ENCODE peak calls at places on chromosomes 5 and 9, in six cellular contexts. Z, H, V, E, O and G are unnamed samples.

GRCh38 chr9:27933210-27934062 is 360.2 kb upstream of the C9orf72 start:
- DNase-seq in Z (no peak), H (no peak), V (no peak), E (no peak), O (no peak), G (no peak)

GRCh38 chr5:63008195-63008594 is 429.6 kb downstream of the LRRC70 start:
- DNase-seq in Z (no peak), H (no peak), V (no peak), E (no peak), O (no peak), G (no peak)

GRCh38 chr5:93359296-93359957 is 221.6 kb downstream of the NR2F1-AS1 start:
- DNase-seq in Z (peak; percentile 16), H (no peak), V (no peak), E (no peak), O (peak; percentile 98), G (no peak)

GRCh38 chr5:8766448-8766847 is 779.4 kb downstream of the SEMA5A start:
- DNase-seq in Z (no peak), H (no peak), V (no peak), E (no peak), O (no peak), G (no peak)

GRCh38 chr5:32217886-32218396 is 43.8 kb upstream of the GOLPH3 start:
- DNase-seq in Z (no peak), H (peak; percentile 53), V (peak; percentile 34), E (no peak), O (no peak), G (peak; percentile 43)

GRCh38 chr9:3858961-3859360 is 333.2 kb upstream of the RFX3 start:
- DNase-seq in Z (peak; percentile 62), H (no peak), V (no peak), E (no peak), O (no peak), G (no peak)

GRCh38 chr5:56749842-56750241 is 65.5 kb upstream of the MAP3K1 start:
- DNase-seq in Z (no peak), H (no peak), V (no peak), E (no peak), O (no peak), G (no peak)

GRCh38 chr5:95621839-95622629 is 2.1 kb downstream of the GPR150 start:
- DNase-seq in Z (no peak), H (no peak), V (no peak), E (no peak), O (no peak), G (peak; percentile 59)

GRCh38 chr5:181173027-181173419 is 25.6 kb downstream of the OR2V2 start:
- DNase-seq in Z (no peak), H (no peak), V (no peak), E (no peak), O (no peak), G (peak; percentile 70)

GRCh38 chr5:97635553-97635952 is 452.5 kb upstream of the RIOK2 start:
- DNase-seq in Z (no peak), H (no peak), V (no peak), E (peak; percentile 7), O (no peak), G (no peak)

GRCh38 chr5:97641081-97641480 is 458.0 kb upstream of the RIOK2 start:
- DNase-seq in Z (no peak), H (no peak), V (no peak), E (no peak), O (no peak), G (no peak)

DNA sequence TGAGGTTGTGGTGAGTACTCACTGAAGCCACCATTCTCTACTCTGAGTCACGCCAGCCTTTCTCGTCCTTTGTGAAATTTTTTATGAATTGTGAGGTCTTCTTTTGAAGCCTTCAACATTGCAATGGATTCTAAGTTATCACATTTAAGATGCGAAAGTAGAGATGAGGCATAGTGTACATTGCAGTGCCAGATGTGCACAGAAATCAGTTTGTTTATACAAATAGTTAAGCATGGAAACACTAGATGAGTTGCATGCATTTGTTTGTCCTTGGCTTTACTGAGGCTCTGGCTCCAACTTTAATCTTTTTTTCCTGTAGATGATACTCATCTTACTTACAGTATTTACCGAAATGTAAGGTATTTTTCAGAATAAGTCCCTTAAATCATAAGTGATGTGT is 453.7 kb upstream of the RIOK2 start:
- DNase-seq in Z (no peak), H (no peak), V (no peak), E (no peak), O (no peak), G (no peak)
- TF ChIP-seq MAX in Z (no peak), H (no peak), V (no peak), E (no peak), O (no peak), G (no peak)

DNA sequence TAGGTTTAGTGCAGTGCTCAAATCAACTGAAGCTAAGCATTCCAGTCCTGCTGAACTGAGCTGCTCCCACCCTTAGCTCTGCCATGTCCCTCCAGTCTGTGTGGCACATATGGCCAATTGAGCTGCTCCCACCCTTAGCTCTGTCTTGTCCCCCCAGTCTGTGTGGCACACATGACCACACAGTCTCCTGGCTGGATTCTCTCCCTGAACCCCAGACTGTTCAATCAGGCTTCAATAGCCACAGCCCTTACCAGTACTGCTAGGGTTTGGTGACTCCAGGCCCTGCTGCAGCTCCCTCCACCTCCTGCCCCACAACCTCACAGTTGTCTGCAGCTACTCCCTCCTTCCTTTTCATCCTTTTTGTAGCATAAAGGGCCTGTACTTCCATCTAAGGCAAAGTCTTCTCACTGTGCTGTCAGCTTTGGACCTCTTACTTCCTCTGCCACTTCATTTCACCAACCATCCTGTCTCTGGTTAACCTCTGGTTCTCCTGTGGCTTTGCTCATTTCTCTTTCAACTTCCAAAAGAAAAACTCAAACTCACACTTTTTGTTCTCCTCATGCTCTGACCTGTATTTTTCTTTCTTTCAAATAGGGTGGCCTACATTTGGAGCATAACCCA is 50.8 kb downstream of the ADAMTS12 start:
- DNase-seq in Z (no peak), H (no peak), V (no peak), E (peak; percentile 58), O (no peak), G (no peak)
- TF ChIP-seq MYC in Z (no peak), H (no peak), V (no peak), E (no peak), O (no peak), G (no peak)

DNA sequence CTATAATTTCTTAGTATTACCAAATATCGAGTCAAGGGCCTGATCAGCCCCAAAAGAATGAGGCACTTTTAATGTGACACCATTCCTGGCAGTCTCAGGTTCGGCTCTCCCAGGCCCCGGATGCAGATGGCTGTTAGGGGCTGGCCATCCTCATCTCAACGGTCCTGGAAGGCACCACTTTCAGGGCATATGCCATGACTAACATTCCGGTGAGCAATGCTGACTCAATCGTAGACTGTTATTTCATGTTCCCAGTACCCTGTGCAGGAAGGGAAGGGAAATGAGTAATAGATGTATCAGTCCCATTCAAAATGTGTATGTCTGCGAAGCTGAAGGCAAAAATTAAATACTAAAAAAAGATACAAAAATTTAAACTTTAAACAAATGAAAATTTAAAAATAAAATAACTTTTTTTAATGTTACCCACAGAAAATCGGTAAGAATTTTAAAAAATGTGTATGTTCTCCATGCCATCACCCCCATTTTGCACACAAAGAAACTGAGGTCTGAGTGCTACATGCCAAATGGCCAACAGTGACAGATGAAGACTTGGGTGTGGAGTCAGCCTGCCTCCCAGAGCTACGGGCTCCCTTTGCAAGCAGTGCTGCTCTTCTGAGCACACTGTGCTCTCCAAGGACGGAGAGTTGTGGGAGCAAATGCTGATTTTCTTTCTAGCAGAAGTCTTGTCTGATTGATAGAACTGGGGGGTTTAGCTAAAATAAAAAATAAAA is 79.0 kb downstream of the GLDC start:
- DNase-seq in Z (peak; percentile 90), H (no peak), V (no peak), E (no peak), O (peak; percentile 98), G (peak; percentile 87)
- TF ChIP-seq CTCF in Z (no peak), H (no peak), V (no peak), E (no peak), O (peak; percentile 12), G (no peak)

DNA sequence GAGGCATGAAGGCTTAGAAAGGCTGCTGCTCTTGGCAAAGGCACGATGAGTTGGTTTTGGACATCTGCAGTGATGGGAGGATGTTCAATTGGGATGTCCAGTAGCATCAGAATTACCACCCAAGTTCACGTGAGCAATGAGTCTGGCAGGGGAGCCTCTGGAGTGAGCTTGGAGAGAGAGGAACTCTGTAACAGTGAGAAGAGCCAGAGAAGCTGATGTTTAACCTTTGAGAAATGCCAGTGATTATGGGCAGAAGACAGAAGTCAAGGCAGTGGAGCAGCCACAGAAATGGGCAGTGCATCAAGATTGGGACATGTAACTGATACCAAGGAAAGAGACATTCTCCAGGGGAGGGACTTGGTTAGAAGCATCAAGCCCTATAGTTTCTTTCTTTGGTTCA is 39.8 kb downstream of the SEC61B start:
- DNase-seq in Z (no peak), H (no peak), V (no peak), E (no peak), O (no peak), G (no peak)
- TF ChIP-seq MAX in Z (no peak), H (no peak), V (no peak), E (no peak), O (no peak), G (no peak)

DNA sequence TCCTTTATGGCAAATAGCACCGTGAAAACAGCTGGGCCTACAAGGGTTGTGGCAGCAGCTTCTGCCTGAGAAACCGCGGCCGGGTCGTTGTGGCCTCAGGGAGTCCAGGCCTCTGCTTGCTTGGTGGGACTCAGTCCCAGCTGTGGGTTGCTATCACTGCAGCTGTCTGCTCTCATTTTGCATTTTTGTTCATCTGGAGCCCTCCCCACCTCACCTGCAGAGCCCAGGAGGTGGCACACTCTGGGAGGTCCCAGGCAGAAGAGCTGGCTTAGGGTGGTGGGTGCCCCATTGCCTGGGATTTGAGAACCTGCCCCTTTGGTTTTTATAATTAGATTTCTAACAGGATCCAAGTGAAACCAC is 138.4 kb downstream of the GADD45G start:
- DNase-seq in Z (no peak), H (no peak), V (no peak), E (peak; percentile 36), O (no peak), G (peak; percentile 25)
- TF ChIP-seq MYC in Z (no peak), H (no peak), V (no peak), E (no peak), O (no peak), G (no peak)

GRCh38 chr9:129177791-129178578 is at the start of gene IER5L:
- DNase-seq in Z (peak; percentile 95), H (peak; percentile 90), V (peak; percentile 100), E (no peak), O (peak; percentile 90), G (peak; percentile 90)
- TF ChIP-seq CTCF in Z (no peak), H (peak; percentile 10), V (no peak), E (no peak), O (no peak), G (no peak)

DNA sequence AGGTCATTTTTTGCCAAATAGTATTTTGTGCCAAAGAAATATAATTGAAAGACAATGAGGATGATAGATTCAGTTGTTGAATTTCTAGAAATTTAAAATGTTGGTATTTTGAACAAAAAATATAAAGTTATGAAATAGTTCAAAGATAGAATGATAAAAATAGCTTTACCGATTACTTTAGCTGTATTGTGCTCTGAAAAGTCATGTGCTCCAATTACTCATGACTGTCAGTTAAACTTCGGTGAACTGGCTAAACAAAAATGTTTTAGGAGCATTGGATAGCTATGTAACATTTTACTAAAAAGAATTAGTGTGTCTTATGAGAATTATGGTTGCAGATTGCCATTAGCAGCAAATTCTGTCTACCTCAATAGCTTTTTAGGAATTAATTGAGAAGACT is 177.3 kb upstream of the VCAN start:
- DNase-seq in Z (no peak), H (no peak), V (no peak), E (no peak), O (no peak), G (no peak)
- TF ChIP-seq MAX in Z (no peak), H (no peak), V (no peak), E (no peak), O (no peak), G (no peak)